ENCODE peak calls at places on chromosomes 11 and 22, in seven cellular contexts. U is NCI-H1694 treated with DMSO at 0.1 percent for 48 hours; M is activated naive CD8-positive, alpha-beta T cell treated with anti-CD3 and anti-CD28 coated beads, Interleukin-2, amount 50 U/mL, for 24 hours; R is stimulated activated CD4-positive, alpha-beta T cell treated with anti-CD3 and anti-CD28 coated beads, Interleukin-2, amount 100 ng/mL, for 48 hours; P is left ventricle myocardium superior; D is stimulated activated CD8-positive, alpha-beta memory T cell treated with anti-CD3 and anti-CD28 coated beads, Interleukin-7, amount 100 ng/mL, for 48 hours; C is breast epithelium. H is an unnamed sample.

GRCh38 chr11:199004-199581 is 6.2 kb downstream of the SCGB1C1 start:
- DNase-seq in U (no peak), M (no peak), R (no peak), P (peak; percentile 38), D (no peak), C (no peak), H (peak; percentile 37)

GRCh38 chr22:40345271-40345670 is 1.0 kb upstream of the ADSL start:
- DNase-seq in U (no peak), M (no peak), R (no peak), P (no peak), D (no peak), C (no peak), H (no peak)

GRCh38 chr11:79189604-79190003 is 251.2 kb downstream of the TENM4 start:
- DNase-seq in U (no peak), M (no peak), R (no peak), P (no peak), D (no peak), C (no peak), H (no peak)

GRCh38 chr22:33969052-33969451 is 48.8 kb upstream of the LARGE1 start:
- DNase-seq in U (no peak), M (no peak), R (no peak), P (no peak), D (no peak), C (no peak), H (no peak)

GRCh38 chr11:45179686-45180085 is 33.2 kb downstream of the PRDM11 start:
- DNase-seq in U (no peak), M (no peak), R (no peak), P (no peak), D (no peak), C (no peak), H (no peak)

GRCh38 chr22:19723165-19723989 is at the start of gene GP1BB:
- DNase-seq in U (no peak), M (peak; percentile 36), R (peak; percentile 40), P (peak; percentile 84), D (no peak), C (no peak), H (peak; percentile 79)

GRCh38 chr11:20022363-20023081 is 137.8 kb downstream of the DBX1 start:
- DNase-seq in U (no peak), M (no peak), R (no peak), P (no peak), D (no peak), C (no peak), H (no peak)

GRCh38 chr11:15073361-15074205 is at the start of gene CALCB:
- DNase-seq in U (peak; percentile 21), M (peak; percentile 36), R (peak; percentile 31), P (no peak), D (no peak), C (no peak), H (peak; percentile 42)

GRCh38 chr11:61766353-61766841 is 14.0 kb downstream of the MYRF start:
- DNase-seq in U (no peak), M (no peak), R (no peak), P (no peak), D (no peak), C (no peak), H (no peak)

GRCh38 chr11:47447906-47448305 is 1.0 kb downstream of the RAPSN start:
- DNase-seq in U (no peak), M (no peak), R (no peak), P (no peak), D (no peak), C (no peak), H (no peak)